ENCODE peak calls at places on chromosome 7, in six cellular contexts. One of them, this sample, is unnamed.

GRCh38 chr7:38844952-38845563 is 63.9 kb downstream of the VPS41 start:
- DNase-seq in T-helper 1 cell: no peak
- DNase-seq in HCEC 1CT: no peak
- DNase-seq in Right ventricle myocardium inferior: no peak
- DNase-seq in activated CD4-positive, alpha-beta T cell treated with anti-CD3 and anti-CD28 coated beads for 48 hours: no peak
- DNase-seq in A549: no peak
- DNase-seq in this sample: no peak

GRCh38 chr7:106911959-106912358 is 46.9 kb downstream of the PIK3CG start:
- DNase-seq in HCEC 1CT: no peak
- DNase-seq in Right ventricle myocardium inferior: no peak
- DNase-seq in activated CD4-positive, alpha-beta T cell treated with anti-CD3 and anti-CD28 coated beads for 48 hours: no peak
- DNase-seq in T-helper 1 cell: no peak
- DNase-seq in A549: no peak
- DNase-seq in this sample: no peak

GRCh38 chr7:132782777-132783633 is 206.7 kb upstream of the PLXNA4 start:
- DNase-seq in activated CD4-positive, alpha-beta T cell treated with anti-CD3 and anti-CD28 coated beads for 48 hours: no peak
- DNase-seq in A549: no peak
- DNase-seq in T-helper 1 cell: no peak
- DNase-seq in HCEC 1CT: peak
- DNase-seq in Right ventricle myocardium inferior: no peak
- DNase-seq in this sample: no peak

GRCh38 chr7:8389898-8390642 is 43.3 kb upstream of the NXPH1 start:
- DNase-seq in A549: peak
- DNase-seq in Right ventricle myocardium inferior: peak
- DNase-seq in T-helper 1 cell: no peak
- DNase-seq in activated CD4-positive, alpha-beta T cell treated with anti-CD3 and anti-CD28 coated beads for 48 hours: no peak
- DNase-seq in HCEC 1CT: no peak
- DNase-seq in this sample: no peak

GRCh38 chr7:460374-461117 is 59.1 kb downstream of the PDGFA start:
- DNase-seq in Right ventricle myocardium inferior: no peak
- DNase-seq in T-helper 1 cell: no peak
- DNase-seq in HCEC 1CT: peak
- DNase-seq in A549: no peak
- DNase-seq in activated CD4-positive, alpha-beta T cell treated with anti-CD3 and anti-CD28 coated beads for 48 hours: no peak
- DNase-seq in this sample: no peak

GRCh38 chr7:139139150-139139549 is 29.6 kb upstream of the ZC3HAV1 start:
- DNase-seq in A549: no peak
- DNase-seq in HCEC 1CT: no peak
- DNase-seq in Right ventricle myocardium inferior: no peak
- DNase-seq in T-helper 1 cell: no peak
- DNase-seq in activated CD4-positive, alpha-beta T cell treated with anti-CD3 and anti-CD28 coated beads for 48 hours: no peak
- DNase-seq in this sample: no peak

GRCh38 chr7:15839415-15840100 is 153.1 kb upstream of the MEOX2 start:
- DNase-seq in activated CD4-positive, alpha-beta T cell treated with anti-CD3 and anti-CD28 coated beads for 48 hours: no peak
- DNase-seq in T-helper 1 cell: no peak
- DNase-seq in Right ventricle myocardium inferior: peak
- DNase-seq in HCEC 1CT: no peak
- DNase-seq in A549: no peak
- DNase-seq in this sample: no peak

GRCh38 chr7:36796850-36797618 is 72.7 kb upstream of the AOAH start:
- DNase-seq in A549: no peak
- DNase-seq in activated CD4-positive, alpha-beta T cell treated with anti-CD3 and anti-CD28 coated beads for 48 hours: no peak
- DNase-seq in Right ventricle myocardium inferior: no peak
- DNase-seq in T-helper 1 cell: no peak
- DNase-seq in HCEC 1CT: no peak
- DNase-seq in this sample: no peak

GRCh38 chr7:5689118-5689517 is 92.3 kb downstream of the RNF216 start:
- DNase-seq in A549: no peak
- DNase-seq in HCEC 1CT: peak
- DNase-seq in activated CD4-positive, alpha-beta T cell treated with anti-CD3 and anti-CD28 coated beads for 48 hours: peak
- DNase-seq in T-helper 1 cell: peak
- DNase-seq in Right ventricle myocardium inferior: no peak
- DNase-seq in this sample: no peak